ENCODE peak calls at places on chromosomes 11 and 22, in four cellular contexts. S, J, E and R are unnamed samples.

GRCh38 chr11:97722721-97723120 is 1298.0 kb upstream of the CNTN5 start:
- DNase-seq in S (no peak), J (no peak), E (no peak), R (no peak)

GRCh38 chr11:84819561-84819960 is 807.6 kb downstream of the DLG2 start:
- DNase-seq in S (no peak), J (no peak), E (no peak), R (no peak)

GRCh38 chr22:29798318-29798717 is 31.1 kb downstream of the UQCR10 start:
- DNase-seq in S (no peak), J (no peak), E (no peak), R (peak; percentile 46)

GRCh38 chr11:111427471-111427912 is 48.4 kb upstream of the POU2AF1 start:
- DNase-seq in S (no peak), J (no peak), E (no peak), R (no peak)

GRCh38 chr22:33707581-33707980 is 212.7 kb downstream of the LARGE1 start:
- DNase-seq in S (no peak), J (no peak), E (no peak), R (no peak)

GRCh38 chr11:12282676-12283075 is 94.7 kb upstream of the PARVA start:
- DNase-seq in S (no peak), J (no peak), E (no peak), R (no peak)

GRCh38 chr22:38176170-38176741 is 5.4 kb downstream of the PLA2G6 start:
- DNase-seq in S (no peak), J (no peak), E (peak; percentile 88), R (peak; percentile 65)

GRCh38 chr22:18057568-18058209 is 20.1 kb upstream of the PEX26 start:
- DNase-seq in S (peak; percentile 99), J (peak; percentile 61), E (peak; percentile 76), R (peak; percentile 68)

GRCh38 chr11:113689711-113690618 is 16.1 kb downstream of the TMPRSS5 start:
- DNase-seq in S (no peak), J (no peak), E (no peak), R (no peak)

GRCh38 chr11:65915821-65916251 is 3.0 kb downstream of the C11orf68 start:
- DNase-seq in S (peak; percentile 96), J (peak; percentile 99), E (peak; percentile 71), R (no peak)

GRCh38 chr11:117767071-117767470 is 29.9 kb downstream of the DSCAML1 start:
- DNase-seq in S (no peak), J (no peak), E (no peak), R (no peak)

GRCh38 chr11:36455658-36456111 is 54.4 kb downstream of the TRAF6 start:
- DNase-seq in S (peak; percentile 98), J (peak; percentile 94), E (peak; percentile 89), R (no peak)

GRCh38 chr11:114304065-114304464 is 7.9 kb downstream of the NNMT start:
- DNase-seq in S (no peak), J (no peak), E (no peak), R (no peak)

GRCh38 chr11:6353367-6353987 is 33.2 kb upstream of the CAVIN3 start:
- DNase-seq in S (peak; percentile 8), J (peak; percentile 26), E (peak; percentile 40), R (peak; percentile 25)

GRCh38 chr22:23856721-23857605 is 712 bp upstream of the SLC2A11 start:
- DNase-seq in S (no peak), J (no peak), E (peak; percentile 44), R (no peak)

GRCh38 chr11:131695889-131696429 is 325.5 kb downstream of the NTM start:
- DNase-seq in S (no peak), J (no peak), E (no peak), R (no peak)

GRCh38 chr11:36746886-36747710 is 149.1 kb upstream of the RAG2 start:
- DNase-seq in S (peak; percentile 81), J (peak; percentile 70), E (peak; percentile 87), R (peak; percentile 71)